ENCODE peak calls at places on chromosomes 5 and 9, in ten cellular contexts. A is choroid plexus epithelial cell; E is stimulated activated CD4-positive, alpha-beta T cell treated with anti-CD3 and anti-CD28 coated beads, Interleukin-1b, Interleukin-23, amount 100 ng/mL, for 24 hours; S is ovary; H is small intestine; Z is AG04450; V is neuronal stem cell; Q is GM13976; R is HEK293T; O is NB4. K is an unnamed sample.

GRCh38 chr5:154535535-154535934 is 57.5 kb upstream of the HAND1 start:
- DNase-seq in R (no peak), V (no peak), O (no peak), E (no peak), A (no peak), H (no peak), S (no peak), Z (no peak), Q (no peak), K (no peak)

GRCh38 chr9:31839273-31839672 is 545.2 kb upstream of the ACO1 start:
- DNase-seq in V (no peak), Z (no peak), O (peak), Q (no peak), R (no peak), A (peak), S (no peak), H (no peak), E (no peak), K (no peak)

GRCh38 chr9:92671323-92671722 is 1.4 kb upstream of the IPPK start:
- DNase-seq in S (peak), V (no peak), Q (no peak), O (peak), H (no peak), A (peak), R (no peak), Z (peak), E (no peak), K (peak)

GRCh38 chr5:1282139-1282992 is 12.5 kb downstream of the TERT start:
- DNase-seq in Z (no peak), A (no peak), O (no peak), E (no peak), R (no peak), Q (no peak), S (peak), H (no peak), V (no peak), K (no peak)

GRCh38 chr5:110034076-110034475 is 344.3 kb downstream of the MAN2A1 start:
- DNase-seq in Q (no peak), O (no peak), V (no peak), S (no peak), Z (no peak), E (no peak), H (no peak), R (no peak), A (no peak), K (no peak)

GRCh38 chr5:113266913-113267227 is 167.9 kb downstream of the TSSK1B start:
- DNase-seq in R (no peak), A (no peak), S (no peak), V (no peak), H (no peak), E (no peak), O (no peak), Q (no peak), Z (no peak), K (no peak)

GRCh38 chr5:56607551-56607950 is 207.8 kb upstream of the MAP3K1 start:
- DNase-seq in V (no peak), E (no peak), R (no peak), H (no peak), S (no peak), A (peak), Q (no peak), Z (no peak), O (no peak), K (no peak)

GRCh38 chr5:79189439-79190234 is 46.3 kb upstream of the JMY start:
- DNase-seq in O (no peak), A (no peak), R (no peak), E (no peak), Z (no peak), V (no peak), S (no peak), Q (no peak), H (no peak), K (no peak)

GRCh38 chr5:158385982-158386381 is 527.0 kb upstream of the CLINT1 start:
- DNase-seq in H (no peak), V (no peak), O (no peak), Z (no peak), S (no peak), E (no peak), R (no peak), Q (no peak), A (no peak), K (no peak)

GRCh38 chr5:154862766-154863165 is 4.3 kb downstream of the CNOT8 start:
- DNase-seq in Z (no peak), S (no peak), R (no peak), O (no peak), A (peak), E (no peak), V (no peak), H (no peak), Q (no peak), K (no peak)

GRCh38 chr5:175847503-175847902 is 23.9 kb upstream of the CPLX2 start:
- DNase-seq in A (peak), V (no peak), Z (no peak), R (peak), H (no peak), O (peak), Q (peak), S (no peak), E (no peak), K (no peak)

GRCh38 chr9:135478858-135479468 is 619 bp upstream of the PPP1R26 start:
- DNase-seq in A (no peak), Q (no peak), H (peak), S (peak), V (peak), E (no peak), Z (no peak), O (no peak), R (peak), K (no peak)

GRCh38 chr9:132411091-132411508 is 1.1 kb downstream of the CFAP77 start:
- DNase-seq in V (peak), A (peak), S (peak), H (peak), O (peak), E (peak), Z (no peak), R (peak), Q (peak), K (no peak)

GRCh38 chr9:2802494-2802921 is 41.4 kb downstream of the PUM3 start:
- DNase-seq in Q (no peak), R (no peak), E (no peak), V (no peak), O (no peak), Z (peak), S (no peak), A (peak), H (no peak), K (no peak)

GRCh38 chr9:72888032-72888431 is 64.8 kb downstream of the ALDH1A1 start:
- DNase-seq in Z (no peak), E (no peak), Q (no peak), R (no peak), A (no peak), H (no peak), V (no peak), O (no peak), S (no peak), K (peak)

GRCh38 chr5:93585054-93585751 is 2.2 kb downstream of the NR2F1 start:
- DNase-seq in A (peak), Z (no peak), V (peak), R (no peak), S (peak), E (no peak), Q (no peak), H (no peak), O (peak), K (no peak)

GRCh38 chr5:102807878-102808502 is 52.9 kb downstream of the PAM start:
- DNase-seq in O (no peak), Q (no peak), H (peak), R (peak), E (no peak), A (peak), S (no peak), Z (no peak), V (peak), K (no peak)

GRCh38 chr9:103731541-103731940 is 362.6 kb upstream of the SMC2 start:
- DNase-seq in Z (no peak), H (no peak), O (no peak), A (peak), E (no peak), S (no peak), V (no peak), Q (no peak), R (no peak), K (no peak)

GRCh38 chr9:16266648-16267276 is 603.7 kb downstream of the BNC2 start:
- DNase-seq in Z (no peak), E (no peak), R (peak), A (no peak), V (no peak), H (no peak), S (no peak), O (peak), Q (no peak), K (no peak)

GRCh38 chr5:169291877-169292276 is 9.1 kb downstream of the SLIT3 start:
- DNase-seq in Q (no peak), R (no peak), V (no peak), E (no peak), S (no peak), Z (no peak), A (no peak), H (no peak), O (no peak), K (no peak)

GRCh38 chr5:38768411-38769211 is 77.2 kb upstream of the OSMR start:
- DNase-seq in H (no peak), A (no peak), V (no peak), O (no peak), R (no peak), E (no peak), S (no peak), Z (no peak), Q (no peak), K (no peak)

GRCh38 chr5:84290161-84290560 is 94.5 kb downstream of the EDIL3 start:
- DNase-seq in O (no peak), V (no peak), Z (no peak), Q (no peak), H (no peak), S (no peak), A (peak), E (no peak), R (no peak), K (no peak)

GRCh38 chr9:8332296-8332695 is 532.7 kb upstream of the DMAC1 start:
- DNase-seq in O (no peak), A (no peak), V (no peak), S (no peak), H (no peak), Q (no peak), R (no peak), Z (no peak), E (no peak), K (no peak)

GRCh38 chr5:17441351-17441750 is 56.7 kb upstream of the TAF11L2 start:
- DNase-seq in A (peak), Q (no peak), H (no peak), S (no peak), Z (peak), V (no peak), R (no peak), O (no peak), E (no peak), K (peak)

GRCh38 chr5:124043456-124043855 is 531.5 kb downstream of the CSNK1G3 start:
- DNase-seq in Z (no peak), E (no peak), S (no peak), R (peak), H (peak), V (no peak), Q (no peak), A (peak), O (peak), K (no peak)

GRCh38 chr5:53456366-53456765 is 24.1 kb upstream of the FST start:
- DNase-seq in Q (no peak), V (no peak), A (no peak), O (no peak), R (no peak), S (no peak), Z (no peak), H (no peak), E (no peak), K (no peak)

K was measured in amniotic stem cell.